ENCODE peak calls at places on chromosomes 1 and 21, in seven cellular contexts. C is spleen, V is aorta, O is choroid plexus epithelial cell, U is cardiac muscle cell, K is heart left ventricle, F is fibroblast of pulmonary artery. X is an unnamed sample.

GRCh38 chr21:31141389-31142021 is 103.2 kb upstream of the KRTAP19-8 start:
- DNase-seq in O (no peak), U (no peak), V (no peak), C (no peak), F (no peak), K (no peak), X (no peak)

GRCh38 chr1:22500476-22500875 is 48.8 kb downstream of the ZBTB40 start:
- DNase-seq in K (no peak), O (peak), V (peak), U (peak), C (no peak), F (peak), X (peak)

GRCh38 chr1:7442918-7443317 is 328.2 kb upstream of the VAMP3 start:
- DNase-seq in V (no peak), K (no peak), U (no peak), C (no peak), O (no peak), F (no peak), X (no peak)

GRCh38 chr21:42234464-42235241 is 15.7 kb downstream of the ABCG1 start:
- DNase-seq in F (peak), O (peak), K (peak), V (peak), U (peak), C (peak), X (peak)

GRCh38 chr1:106526650-106527049 is 529.8 kb upstream of the PRMT6 start:
- DNase-seq in V (no peak), C (no peak), K (no peak), U (no peak), O (peak), F (peak), X (no peak)

GRCh38 chr1:116096013-116096618 is 15.1 kb upstream of the MAB21L3 start:
- DNase-seq in F (no peak), U (no peak), O (no peak), C (no peak), V (no peak), K (no peak), X (no peak)

GRCh38 chr1:167175901-167176300 is 44.8 kb upstream of the POU2F1 start:
- DNase-seq in F (no peak), V (no peak), K (no peak), C (no peak), O (peak), U (no peak), X (no peak)

GRCh38 chr1:11878891-11879190 is 20.1 kb upstream of the NPPB start:
- DNase-seq in F (no peak), U (no peak), C (no peak), V (no peak), O (no peak), K (no peak), X (no peak)

GRCh38 chr1:63890468-63890867 is 116.7 kb downstream of the ROR1 start:
- DNase-seq in U (no peak), V (no peak), O (no peak), C (no peak), F (no peak), K (no peak), X (no peak)

GRCh38 chr21:42607525-42608102 is 45.8 kb upstream of the PDE9A start:
- DNase-seq in U (no peak), V (no peak), C (no peak), O (no peak), K (no peak), F (no peak), X (peak)

GRCh38 chr1:40421694-40422384 is 28.4 kb upstream of the ZFP69B start:
- DNase-seq in U (no peak), V (no peak), C (no peak), K (no peak), O (peak), F (peak), X (no peak)

GRCh38 chr1:109412551-109412950 is 13.7 kb downstream of the PSMA5 start:
- DNase-seq in K (no peak), V (no peak), U (no peak), F (no peak), C (no peak), O (no peak), X (no peak)

GRCh38 chr1:116737855-116738318 is 16.3 kb upstream of the CD2 start:
- DNase-seq in U (no peak), K (no peak), C (peak), V (no peak), O (no peak), F (no peak), X (no peak)

GRCh38 chr1:43851561-43852338 is 81.9 kb upstream of the ARTN start:
- DNase-seq in C (no peak), K (no peak), U (no peak), F (no peak), V (no peak), O (no peak), X (no peak)

GRCh38 chr1:93328809-93329477 is 16.8 kb upstream of the DR1 start:
- DNase-seq in O (no peak), U (no peak), C (no peak), F (no peak), V (no peak), K (no peak), X (no peak)

GRCh38 chr1:78231894-78232293 is 186.1 kb downstream of the GIPC2 start:
- DNase-seq in V (no peak), C (no peak), U (no peak), K (no peak), O (no peak), F (no peak), X (no peak)

GRCh38 chr1:90725341-90725960 is 8.3 kb upstream of the BARHL2 start:
- DNase-seq in C (no peak), F (no peak), U (no peak), V (no peak), K (no peak), O (no peak), X (peak)
- H3K4me3 ChIP-seq in C (peak), F (no peak), U (peak), V (peak), K (peak), O (no peak), X (peak)

GRCh38 chr1:236495359-236496120 is 28.2 kb upstream of the LGALS8 start:
- DNase-seq in C (no peak), F (no peak), V (no peak), O (no peak), U (no peak), K (no peak), X (no peak)

GRCh38 chr1:236491469-236492136 is 32.2 kb upstream of the LGALS8 start:
- DNase-seq in C (no peak), O (no peak), V (no peak), U (peak), K (no peak), F (no peak), X (no peak)

GRCh38 chr1:236492378-236492777 is 31.4 kb upstream of the LGALS8 start:
- DNase-seq in V (no peak), K (no peak), U (no peak), O (no peak), F (no peak), C (no peak), X (no peak)

GRCh38 chr1:236494586-236495207 is 29.1 kb upstream of the LGALS8 start:
- DNase-seq in C (no peak), K (no peak), V (no peak), O (peak), U (no peak), F (no peak), X (no peak)

GRCh38 chr1:236494082-236494481 is 29.7 kb upstream of the LGALS8 start:
- DNase-seq in K (no peak), F (no peak), V (no peak), O (no peak), C (no peak), U (no peak), X (no peak)
- H3K4me3 ChIP-seq in K (no peak), F (no peak), V (no peak), O (no peak), C (no peak), U (no peak), X (no peak)

GRCh38 chr1:19813651-19813960 is 1.5 kb downstream of the RNF186 start:
- DNase-seq in V (no peak), U (no peak), O (no peak), C (no peak), F (no peak), K (no peak), X (no peak)
- H3K4me3 ChIP-seq in V (no peak), U (no peak), O (no peak), C (no peak), F (no peak), K (no peak), X (no peak)

DNA sequence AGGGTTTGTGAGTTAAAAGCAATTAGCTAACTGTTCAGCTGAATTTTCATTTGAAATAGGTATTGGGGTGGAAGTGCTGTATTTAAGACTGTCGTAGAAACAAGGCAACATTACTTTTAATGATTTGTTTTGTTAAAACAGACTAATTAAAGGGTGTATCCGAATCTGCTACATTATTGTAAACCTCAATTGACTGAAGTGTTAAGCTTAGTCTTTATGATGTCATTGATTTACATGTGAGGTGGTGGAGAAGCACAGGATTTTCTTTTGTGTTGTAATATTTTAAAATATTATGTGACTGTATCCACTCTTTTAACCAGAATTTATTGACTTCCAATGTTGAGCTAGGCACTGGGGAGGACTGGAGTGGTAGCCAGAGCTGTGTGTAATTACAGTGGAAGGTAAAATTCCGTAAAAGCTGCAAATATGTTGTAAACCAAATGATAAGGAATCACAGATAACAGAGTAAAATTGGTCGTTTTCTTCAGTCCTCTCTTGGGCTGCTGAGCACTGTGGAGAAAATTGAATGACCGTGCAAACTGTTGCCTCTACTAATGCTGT is 1.6 kb downstream of the HOOK1 start:
- DNase-seq in K (no peak), V (no peak), U (no peak), F (no peak), C (no peak), O (no peak), X (no peak)
- H3K4me3 ChIP-seq in K (no peak), V (no peak), U (peak), F (no peak), C (no peak), O (no peak), X (peak)

GRCh38 chr21:44818636-44819011 is 762 bp upstream of the SUMO3 start:
- DNase-seq in O (no peak), K (peak), U (no peak), V (no peak), F (no peak), C (peak), X (no peak)
- H3K4me3 ChIP-seq in O (peak), K (peak), U (peak), V (peak), F (peak), C (peak), X (peak)

DNA sequence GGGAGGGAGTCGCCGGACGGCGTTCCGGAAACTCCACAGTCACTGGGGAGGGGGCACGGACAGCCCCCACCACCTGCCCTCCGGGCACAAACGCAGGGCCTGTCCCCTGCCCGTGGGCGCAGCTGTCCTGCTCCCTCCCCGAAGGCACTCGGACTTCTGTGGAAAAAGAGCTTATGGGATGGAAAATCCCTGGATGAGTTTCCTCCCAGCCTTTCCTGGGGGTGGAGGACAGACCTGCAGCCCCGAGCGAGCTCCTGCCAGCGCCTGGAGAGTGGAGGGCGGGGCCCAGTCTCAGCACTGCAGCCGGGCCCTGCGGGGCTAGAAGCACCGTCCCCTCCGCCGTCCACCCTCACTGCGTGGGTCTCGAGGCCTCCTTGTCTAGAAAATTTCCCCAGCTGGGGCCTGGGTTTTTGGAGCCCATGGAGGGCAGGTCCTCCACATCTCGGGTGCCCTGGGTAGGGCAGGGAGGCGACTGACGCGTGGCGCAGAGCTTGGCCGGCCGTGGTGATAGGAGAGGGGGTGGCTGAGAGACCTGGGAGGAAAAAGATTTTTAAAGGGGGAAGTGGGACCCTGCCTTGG is 6.5 kb upstream of the COL6A1 start:
- DNase-seq in V (peak), K (peak), F (peak), C (peak), O (no peak), U (no peak), X (no peak)
- H3K4me3 ChIP-seq in V (no peak), K (peak), F (peak), C (peak), O (no peak), U (no peak), X (peak)

GRCh38 chr1:225462429-225462713 is 34.5 kb upstream of the LBR start:
- DNase-seq in F (no peak), O (no peak), K (no peak), C (no peak), U (no peak), V (peak), X (no peak)

GRCh38 chr1:225462714-225463574 is 35.1 kb upstream of the LBR start:
- DNase-seq in O (no peak), K (no peak), V (peak), U (no peak), C (peak), F (no peak), X (no peak)

GRCh38 chr1:225460021-225460736 is 32.3 kb upstream of the LBR start:
- DNase-seq in F (no peak), V (peak), K (no peak), O (no peak), U (no peak), C (peak), X (no peak)

GRCh38 chr1:225460737-225461532 is 33.1 kb upstream of the LBR start:
- DNase-seq in C (peak), F (no peak), V (peak), K (no peak), O (no peak), U (no peak), X (no peak)

DNA sequence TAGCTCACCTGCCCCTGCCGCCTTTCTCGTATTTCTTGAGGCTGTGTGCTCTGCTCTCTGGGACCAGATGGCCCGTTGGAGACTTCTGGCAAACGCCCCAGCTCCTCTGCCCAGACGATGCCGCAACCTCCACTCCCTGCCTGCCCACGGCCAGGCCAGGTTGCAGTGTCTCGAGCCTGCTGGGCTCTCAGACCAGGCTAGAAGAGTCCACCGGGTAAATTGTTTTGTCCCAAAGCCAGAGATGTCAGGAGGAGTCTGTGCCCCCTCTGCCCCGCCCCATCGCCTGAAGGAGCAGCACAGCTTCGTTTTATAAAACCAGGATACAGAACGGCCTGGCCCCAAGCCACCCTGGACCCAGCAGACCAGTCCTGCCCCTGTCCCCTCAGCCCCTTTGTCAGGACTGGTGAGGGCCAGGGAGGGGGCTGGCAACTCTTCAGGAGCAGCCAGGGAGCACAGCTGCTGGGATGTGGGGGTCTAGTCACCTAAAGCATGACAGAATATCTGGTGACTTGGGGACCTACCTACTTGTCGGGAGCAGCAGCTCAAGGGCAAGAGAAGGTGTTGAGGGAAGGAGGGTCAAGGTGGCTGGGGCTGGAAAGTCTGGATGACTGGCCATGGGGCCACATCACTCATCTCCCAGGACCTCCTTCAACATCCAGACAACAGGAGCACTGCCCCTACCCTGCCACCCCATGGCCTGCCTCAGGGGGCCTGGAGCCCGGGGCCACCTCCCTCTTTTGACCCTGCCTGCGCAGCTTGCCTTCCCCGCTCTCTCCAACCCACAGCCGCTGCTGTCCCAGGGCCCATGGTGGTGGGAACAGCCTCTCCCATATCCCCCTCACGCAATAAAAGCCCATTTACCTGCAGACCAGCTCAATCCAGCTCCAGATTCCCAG is 33.9 kb upstream of the LBR start:
- DNase-seq in V (peak), C (peak), F (no peak), O (no peak), U (no peak), K (no peak), X (no peak)
- H3K4me3 ChIP-seq in V (no peak), C (no peak), F (no peak), O (no peak), U (no peak), K (no peak), X (no peak)

DNA sequence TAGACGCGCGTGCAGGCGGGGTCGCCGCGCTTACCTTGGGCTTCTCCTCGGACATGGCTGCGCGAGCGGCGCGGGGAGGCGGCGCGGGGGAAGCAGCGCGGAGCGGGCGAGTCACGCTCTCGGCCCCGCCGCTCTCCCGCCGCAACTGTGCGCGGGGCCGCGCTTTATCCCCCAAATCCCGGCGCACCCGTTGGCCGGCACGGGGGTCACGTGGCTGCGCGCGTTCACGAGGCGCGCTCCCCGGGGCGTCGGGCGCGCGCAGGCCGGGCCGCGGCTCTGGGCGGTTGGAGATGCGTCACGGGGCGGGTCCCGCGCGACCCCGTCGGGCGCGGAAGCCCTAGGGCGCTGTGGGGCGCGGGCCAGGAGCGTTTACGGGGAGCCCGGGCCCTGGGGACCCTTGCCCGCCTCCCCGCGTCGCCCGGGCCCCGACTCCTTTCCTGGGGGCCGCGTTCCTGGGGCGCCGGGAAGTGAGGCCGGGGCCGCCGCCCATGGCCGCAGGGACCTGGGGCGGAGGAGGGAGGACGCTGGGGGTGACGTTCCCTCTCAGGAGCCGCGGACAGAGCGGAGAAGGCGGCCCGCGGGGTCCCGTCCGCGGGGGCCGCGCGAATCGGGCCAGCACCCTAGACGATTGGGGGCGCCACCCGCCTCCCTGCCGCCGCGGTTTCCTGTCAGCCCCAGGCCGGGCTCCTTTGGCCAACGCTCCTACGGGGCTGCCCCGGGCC is at the start of gene SUMO3:
- DNase-seq in F (peak), V (peak), O (peak), C (peak), U (peak), K (peak), X (peak)
- H3K4me3 ChIP-seq in F (peak), V (peak), O (peak), C (peak), U (peak), K (peak), X (peak)